ENCODE peak calls at places on chromosomes 2 and 18, in six cellular contexts. Z is activated CD8-positive, alpha-beta T cell treated with anti-CD3 and anti-CD28 coated beads for 36 hours; P is BE2C; S is psoas muscle; V is HFF-Myc; U is cardiac muscle cell. T is an unnamed sample.
A peak's percentile ranks its signal among the peaks of the same experiment; 100 is the strongest.

GRCh38 chr18:76354348-76354747 is 140.7 kb downstream of the ZNF516 start:
- DNase-seq in Z (no peak), P (no peak), S (no peak), V (no peak), U (peak; percentile 53), T (no peak)

GRCh38 chr2:133641497-133641896 is 73.2 kb upstream of the NCKAP5 start:
- DNase-seq in Z (no peak), P (peak; percentile 16), S (no peak), V (no peak), U (no peak), T (no peak)

GRCh38 chr2:100959225-100959880 is 42.7 kb upstream of the RPL31 start:
- DNase-seq in Z (no peak), P (no peak), S (no peak), V (no peak), U (peak; percentile 39), T (no peak)

GRCh38 chr2:123453772-123454171 is 571.3 kb upstream of the CNTNAP5 start:
- DNase-seq in Z (no peak), P (no peak), S (no peak), V (no peak), U (peak; percentile 87), T (no peak)

GRCh38 chr2:169504651-169505050 is 4.9 kb upstream of the KLHL41 start:
- DNase-seq in Z (no peak), P (no peak), S (no peak), V (no peak), U (no peak), T (no peak)

GRCh38 chr2:4674007-4674406 is 970.6 kb downstream of the DCDC2C start:
- DNase-seq in Z (peak; percentile 45), P (no peak), S (no peak), V (no peak), U (no peak), T (no peak)

GRCh38 chr2:120594856-120595685 is 140.6 kb upstream of the GLI2 start:
- DNase-seq in Z (no peak), P (no peak), S (peak; percentile 7), V (no peak), U (no peak), T (no peak)

GRCh38 chr2:168722592-168722991 is 79.8 kb upstream of the NOSTRIN start:
- DNase-seq in Z (no peak), P (no peak), S (no peak), V (peak; percentile 38), U (peak; percentile 68), T (no peak)

GRCh38 chr18:9428301-9428706 is 47.0 kb upstream of the RALBP1 start:
- DNase-seq in Z (no peak), P (peak; percentile 35), S (no peak), V (no peak), U (no peak), T (no peak)

GRCh38 chr2:191572319-191572718 is 105.6 kb upstream of the NABP1 start:
- DNase-seq in Z (no peak), P (no peak), S (no peak), V (no peak), U (no peak), T (no peak)

GRCh38 chr2:225025917-225026571 is 16.2 kb downstream of the DOCK10 start:
- DNase-seq in Z (no peak), P (no peak), S (no peak), V (no peak), U (peak; percentile 84), T (no peak)

GRCh38 chr2:239151201-239152131 is 249.4 kb downstream of the HDAC4 start:
- DNase-seq in Z (no peak), P (no peak), S (peak; percentile 45), V (no peak), U (no peak), T (no peak)

GRCh38 chr2:178819147-178819875 is 12.1 kb upstream of the TTN start:
- DNase-seq in Z (no peak), P (no peak), S (no peak), V (no peak), U (no peak), T (no peak)

GRCh38 chr2:205883026-205883425 is 200.7 kb downstream of the NRP2 start:
- DNase-seq in Z (no peak), P (no peak), S (no peak), V (no peak), U (no peak), T (no peak)

GRCh38 chr2:234378440-234378839 is 118.4 kb downstream of the ARL4C start:
- DNase-seq in Z (no peak), P (no peak), S (no peak), V (no peak), U (peak; percentile 59), T (no peak)

GRCh38 chr2:223613017-223613950 is 11.1 kb upstream of the SCG2 start:
- DNase-seq in Z (no peak), P (peak; percentile 90), S (peak; percentile 79), V (peak; percentile 92), U (peak; percentile 99), T (no peak)

GRCh38 chr2:130790808-130791616 is 35.7 kb downstream of the AMER3 start:
- DNase-seq in Z (no peak), P (no peak), S (no peak), V (no peak), U (no peak), T (no peak)

GRCh38 chr18:46732801-46733200 is 24.1 kb downstream of the ST8SIA5 start:
- DNase-seq in Z (no peak), P (no peak), S (no peak), V (no peak), U (no peak), T (no peak)

GRCh38 chr2:234620018-234620417 is 123.1 kb upstream of the ARL4C start:
- DNase-seq in Z (no peak), P (no peak), S (no peak), V (no peak), U (peak; percentile 35), T (no peak)

GRCh38 chr2:171319164-171319810 is 114.5 kb downstream of the METTL8 start:
- DNase-seq in Z (peak; percentile 78), P (no peak), S (no peak), V (no peak), U (peak; percentile 54), T (peak; percentile 42)

GRCh38 chr2:64943387-64944150 is 45.6 kb upstream of the SLC1A4 start:
- DNase-seq in Z (no peak), P (no peak), S (peak; percentile 87), V (peak; percentile 10), U (peak; percentile 61), T (no peak)

GRCh38 chr2:236305531-236305930 is 41.3 kb upstream of the ASB18 start:
- DNase-seq in Z (no peak), P (no peak), S (no peak), V (no peak), U (no peak), T (no peak)

GRCh38 chr2:158724803-158725271 is 70.3 kb upstream of the DAPL1 start:
- DNase-seq in Z (no peak), P (no peak), S (no peak), V (no peak), U (no peak), T (no peak)

GRCh38 chr18:63317982-63318881 is 1.3 kb downstream of the BCL2 start:
- DNase-seq in Z (peak; percentile 93), P (peak; percentile 79), S (peak; percentile 53), V (no peak), U (no peak), T (peak; percentile 81)

GRCh38 chr2:172098650-172099471 is 3.8 kb downstream of the DLX2 start:
- DNase-seq in Z (peak; percentile 71), P (peak; percentile 49), S (peak; percentile 58), V (no peak), U (peak; percentile 57), T (peak; percentile 74)

GRCh38 chr2:237922641-237923361 is 44.0 kb upstream of the UBE2F start:
- DNase-seq in Z (peak; percentile 26), P (no peak), S (no peak), V (no peak), U (no peak), T (no peak)

GRCh38 chr2:173749315-173749714 is 215.9 kb downstream of the SP3 start:
- DNase-seq in Z (no peak), P (no peak), S (no peak), V (peak; percentile 31), U (peak; percentile 61), T (no peak)
- TF ChIP-seq CTCF in Z (no peak), P (no peak), S (no peak), V (peak; percentile 42), U (peak; percentile 51), T (no peak)

DNA sequence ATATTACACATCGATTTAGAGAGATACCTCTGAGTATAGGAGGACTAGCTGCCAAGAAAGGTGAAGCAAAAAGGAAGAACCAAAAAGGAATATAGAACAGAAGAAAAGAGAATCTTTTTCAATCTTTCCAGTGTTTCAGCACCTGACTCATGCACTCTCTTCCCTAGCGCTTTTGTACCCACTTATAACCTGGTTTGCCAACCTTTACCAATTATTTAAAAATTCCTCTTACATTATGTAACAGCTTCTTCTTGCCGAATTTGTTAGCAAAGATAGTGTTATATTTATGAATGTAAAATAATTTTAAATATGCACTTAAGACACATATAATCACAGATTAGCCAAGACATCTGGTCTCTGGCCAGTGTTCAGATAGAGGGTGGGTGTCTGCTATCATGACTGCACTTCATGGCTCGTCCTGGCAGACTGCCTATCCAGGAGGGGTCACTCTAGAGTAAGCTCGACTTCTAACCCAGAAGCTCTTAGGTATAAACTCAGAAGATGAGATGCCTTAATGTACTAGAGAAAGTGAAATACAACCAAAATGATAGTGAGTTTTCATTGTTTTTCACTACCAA is 122.9 kb downstream of the ATAD2B start:
- DNase-seq in Z (peak; percentile 23), P (peak; percentile 76), S (peak; percentile 28), V (peak; percentile 4), U (peak; percentile 57), T (no peak)
- TF ChIP-seq CTCF in Z (no peak), P (peak; percentile 77), S (peak; percentile 29), V (peak; percentile 52), U (peak; percentile 39), T (no peak)

GRCh38 chr2:88690591-88691338 is 708 bp upstream of the RPIA start:
- DNase-seq in Z (peak; percentile 72), P (peak; percentile 8), S (peak; percentile 41), V (no peak), U (no peak), T (peak; percentile 15)

GRCh38 chr2:88687384-88687783 is 4.1 kb upstream of the RPIA start:
- DNase-seq in Z (no peak), P (no peak), S (no peak), V (no peak), U (no peak), T (no peak)

GRCh38 chr2:88683160-88684021 is 8.1 kb upstream of the RPIA start:
- DNase-seq in Z (no peak), P (no peak), S (no peak), V (no peak), U (no peak), T (no peak)

GRCh38 chr2:88684519-88684918 is 7.0 kb upstream of the RPIA start:
- DNase-seq in Z (no peak), P (no peak), S (no peak), V (no peak), U (no peak), T (no peak)

GRCh38 chr2:88686320-88686719 is 5.2 kb upstream of the RPIA start:
- DNase-seq in Z (no peak), P (no peak), S (no peak), V (no peak), U (no peak), T (no peak)
- TF ChIP-seq CTCF in Z (no peak), P (no peak), S (no peak), V (no peak), U (no peak), T (no peak)

GRCh38 chr2:60094450-60094929 is 459.0 kb downstream of the BCL11A start:
- DNase-seq in Z (no peak), P (no peak), S (no peak), V (no peak), U (no peak), T (no peak)
- TF ChIP-seq CTCF in Z (no peak), P (no peak), S (no peak), V (no peak), U (no peak), T (no peak)

GRCh38 chr18:5626130-5626880 is 82.5 kb upstream of the EPB41L3 start:
- DNase-seq in Z (no peak), P (no peak), S (no peak), V (no peak), U (no peak), T (no peak)
- TF ChIP-seq CTCF in Z (no peak), P (no peak), S (no peak), V (no peak), U (peak; percentile 12), T (no peak)